ENCODE peak calls at places on chromosome 18, in ten cellular contexts. Y is GM19239; D is osteocyte; P is left ventricle myocardium inferior; A is DMS153; R is fibroblast of villous mesenchyme; U is CD8-positive, alpha-beta memory T cell; E is retina; Q is cortex of kidney; L is GM04503. M is an unnamed sample.

GRCh38 chr18:78672862-78673446 is 306.7 kb upstream of the SALL3 start:
- DNase-seq in E (no peak), D (no peak), R (no peak), Y (no peak), Q (no peak), U (no peak), P (no peak), L (no peak), A (no peak), M (no peak)

GRCh38 chr18:13539050-13539449 is 187.3 kb downstream of the FAM210A start:
- DNase-seq in A (peak; percentile 38), L (no peak), Q (no peak), Y (no peak), U (no peak), R (no peak), D (peak; percentile 19), P (no peak), E (no peak), M (no peak)

GRCh38 chr18:62763101-62763521 is 47.8 kb downstream of the PHLPP1 start:
- DNase-seq in Q (no peak), Y (no peak), U (no peak), A (no peak), L (no peak), D (no peak), P (no peak), E (no peak), R (no peak), M (no peak)

GRCh38 chr18:79515944-79516351 is 120.2 kb downstream of the NFATC1 start:
- DNase-seq in A (no peak), Y (no peak), R (no peak), P (no peak), U (no peak), L (no peak), D (peak; percentile 79), E (no peak), Q (no peak), M (no peak)

GRCh38 chr18:32469190-32469611 is 1.5 kb downstream of the GAREM1 start:
- DNase-seq in P (peak; percentile 24), R (no peak), Q (no peak), D (peak; percentile 54), L (no peak), Y (no peak), E (peak; percentile 69), A (no peak), U (no peak), M (peak; percentile 34)

GRCh38 chr18:46385124-46385523 is 271.9 kb downstream of the LOXHD1 start:
- DNase-seq in A (no peak), E (no peak), U (no peak), L (no peak), D (no peak), P (no peak), Q (no peak), Y (no peak), R (no peak), M (no peak)

GRCh38 chr18:41936471-41937134 is 18.4 kb upstream of the PIK3C3 start:
- DNase-seq in D (no peak), Q (no peak), Y (no peak), R (no peak), L (no peak), A (no peak), U (no peak), P (no peak), E (no peak), M (no peak)

GRCh38 chr18:42850174-42850766 is 265.2 kb downstream of the RIT2 start:
- DNase-seq in E (peak; percentile 19), Q (no peak), P (no peak), D (no peak), L (no peak), R (no peak), A (no peak), U (no peak), Y (no peak), M (no peak)

GRCh38 chr18:72799106-72799505 is 68.7 kb downstream of the NETO1 start:
- DNase-seq in Q (no peak), E (no peak), D (no peak), L (no peak), R (no peak), U (no peak), Y (no peak), P (no peak), A (no peak), M (no peak)

GRCh38 chr18:13684546-13684945 is 41.8 kb downstream of the FAM210A start:
- DNase-seq in L (no peak), P (no peak), D (no peak), Y (no peak), Q (no peak), E (no peak), A (no peak), U (no peak), R (no peak), M (no peak)

GRCh38 chr18:34696681-34697080 is 13.4 kb upstream of the DTNA start:
- DNase-seq in P (no peak), R (no peak), L (no peak), A (no peak), Q (no peak), E (no peak), D (no peak), Y (no peak), U (no peak), M (no peak)

GRCh38 chr18:394276-394996 is 106.1 kb downstream of the COLEC12 start:
- DNase-seq in Y (no peak), L (no peak), R (no peak), E (no peak), Q (no peak), D (no peak), P (no peak), A (peak; percentile 12), U (no peak), M (no peak)

GRCh38 chr18:23591011-23591410 is 4.7 kb upstream of the NPC1 start:
- DNase-seq in R (peak; percentile 59), L (no peak), Q (no peak), U (no peak), Y (no peak), E (no peak), P (no peak), A (no peak), D (peak; percentile 4), M (peak; percentile 47)

GRCh38 chr18:78875268-78875997 is 104.2 kb upstream of the SALL3 start:
- DNase-seq in L (no peak), E (no peak), P (no peak), Q (no peak), Y (peak; percentile 29), U (no peak), D (no peak), R (no peak), A (peak; percentile 12), M (no peak)

GRCh38 chr18:56647071-56647470 is 4.1 kb upstream of the WDR7 start:
- DNase-seq in Q (no peak), R (no peak), E (no peak), A (no peak), Y (no peak), D (no peak), P (no peak), U (no peak), L (no peak), M (no peak)

GRCh38 chr18:49174478-49174877 is 223.7 kb upstream of the SMAD7 start:
- DNase-seq in P (no peak), E (no peak), A (no peak), Y (no peak), U (no peak), Q (no peak), D (no peak), L (peak; percentile 88), R (peak; percentile 92), M (peak; percentile 96)

GRCh38 chr18:69718912-69719547 is 228.6 kb downstream of the CD226 start:
- DNase-seq in E (no peak), Y (no peak), P (no peak), L (no peak), R (no peak), U (no peak), A (no peak), D (no peak), Q (no peak), M (no peak)

GRCh38 chr18:79635127-79635726 is 44.4 kb upstream of the CTDP1 start:
- DNase-seq in D (peak; percentile 76), A (no peak), U (no peak), Y (no peak), Q (no peak), R (no peak), P (no peak), E (no peak), L (no peak), M (no peak)

GRCh38 chr18:22817844-22818243 is 115.3 kb upstream of the RBBP8 start:
- DNase-seq in A (no peak), L (no peak), R (no peak), E (no peak), Y (no peak), D (no peak), P (no peak), Q (no peak), U (no peak), M (peak; percentile 59)

GRCh38 chr18:939167-939566 is 34.5 kb downstream of the ADCYAP1 start:
- DNase-seq in E (no peak), Y (no peak), A (no peak), D (no peak), U (no peak), R (no peak), Q (no peak), L (no peak), P (no peak), M (no peak)

GRCh38 chr18:22309191-22309590 is 108.5 kb downstream of the CTAGE1 start:
- DNase-seq in Q (no peak), A (no peak), Y (no peak), D (no peak), U (no peak), L (peak; percentile 39), R (peak; percentile 18), E (no peak), P (no peak), M (peak; percentile 82)

GRCh38 chr18:67590571-67591141 is 74.1 kb upstream of the DSEL start:
- DNase-seq in A (no peak), Q (no peak), P (no peak), D (no peak), E (no peak), Y (no peak), R (peak; percentile 45), L (no peak), U (no peak), M (peak; percentile 58)

GRCh38 chr18:57095884-57096283 is 51.0 kb upstream of the BOD1L2 start:
- DNase-seq in P (no peak), R (no peak), Y (no peak), U (no peak), Q (no peak), A (no peak), L (no peak), E (no peak), D (no peak), M (peak; percentile 24)

GRCh38 chr18:51089691-51090090 is 59.7 kb downstream of the SMAD4 start:
- DNase-seq in E (no peak), A (no peak), P (no peak), Y (no peak), D (no peak), Q (no peak), U (no peak), L (no peak), R (peak; percentile 35), M (no peak)

GRCh38 chr18:51430538-51430937 is 233.1 kb upstream of the MEX3C start:
- DNase-seq in A (no peak), U (no peak), Q (no peak), D (no peak), E (no peak), P (no peak), R (no peak), L (no peak), Y (no peak), M (no peak)

GRCh38 chr18:42929857-42930256 is 185.6 kb downstream of the RIT2 start:
- DNase-seq in Q (no peak), L (no peak), E (no peak), R (peak; percentile 20), P (no peak), D (no peak), Y (no peak), U (no peak), A (no peak), M (peak; percentile 12)

GRCh38 chr18:56036673-56037072 is 448.7 kb upstream of the TCF4 start:
- DNase-seq in D (no peak), R (peak; percentile 24), E (no peak), Y (no peak), L (no peak), P (no peak), A (no peak), U (no peak), Q (no peak), M (no peak)

GRCh38 chr18:12477606-12478005 is 69.9 kb downstream of the PRELID3A start:
- DNase-seq in E (no peak), A (no peak), D (peak; percentile 51), U (no peak), L (no peak), Y (no peak), P (no peak), R (no peak), Q (no peak), M (no peak)

M was measured in fibroblast of the aortic adventitia.